ENCODE peak calls at places on chromosomes 13 and 19, in seven cellular contexts. One of them, this sample, is unnamed.
A peak's percentile ranks its signal among the peaks of the same experiment; 100 is the strongest.

GRCh38 chr13:97313481-97313880 is 91.3 kb downstream of the MBNL2 start:
- DNase-seq in left ventricle myocardium inferior: no peak
- DNase-seq in endodermal cell: no peak
- DNase-seq in CD8-positive, alpha-beta memory T cell: no peak
- DNase-seq in colonic mucosa: no peak
- DNase-seq in right cardiac atrium: no peak
- DNase-seq in caudate nucleus: no peak
- DNase-seq in this sample: no peak

GRCh38 chr13:32023698-32024097 is 7.9 kb upstream of the FRY start:
- DNase-seq in left ventricle myocardium inferior: no peak
- DNase-seq in endodermal cell: no peak
- DNase-seq in CD8-positive, alpha-beta memory T cell: no peak
- DNase-seq in colonic mucosa: no peak
- DNase-seq in right cardiac atrium: no peak
- DNase-seq in caudate nucleus: no peak
- DNase-seq in this sample: no peak

GRCh38 chr13:44810067-44810840 is 179.0 kb downstream of the NUFIP1 start:
- DNase-seq in left ventricle myocardium inferior: no peak
- DNase-seq in endodermal cell: no peak
- DNase-seq in CD8-positive, alpha-beta memory T cell: no peak
- DNase-seq in colonic mucosa: peak; percentile 64
- DNase-seq in right cardiac atrium: peak; percentile 65
- DNase-seq in caudate nucleus: no peak
- DNase-seq in this sample: no peak

GRCh38 chr13:53343345-53343744 is 314.7 kb downstream of the OLFM4 start:
- DNase-seq in left ventricle myocardium inferior: no peak
- DNase-seq in endodermal cell: peak; percentile 91
- DNase-seq in CD8-positive, alpha-beta memory T cell: no peak
- DNase-seq in colonic mucosa: no peak
- DNase-seq in right cardiac atrium: no peak
- DNase-seq in caudate nucleus: no peak
- DNase-seq in this sample: no peak

GRCh38 chr19:35565016-35565856 is 1.8 kb upstream of the ATP4A start:
- DNase-seq in left ventricle myocardium inferior: no peak
- DNase-seq in endodermal cell: no peak
- DNase-seq in CD8-positive, alpha-beta memory T cell: no peak
- DNase-seq in colonic mucosa: no peak
- DNase-seq in right cardiac atrium: no peak
- DNase-seq in caudate nucleus: no peak
- DNase-seq in this sample: no peak

GRCh38 chr13:45119469-45119989 is 781 bp upstream of the GTF2F2 start:
- DNase-seq in left ventricle myocardium inferior: no peak
- DNase-seq in endodermal cell: peak; percentile 55
- DNase-seq in CD8-positive, alpha-beta memory T cell: peak; percentile 54
- DNase-seq in colonic mucosa: peak; percentile 42
- DNase-seq in right cardiac atrium: no peak
- DNase-seq in caudate nucleus: peak; percentile 31
- DNase-seq in this sample: no peak

GRCh38 chr13:107969551-107969950 is 245.8 kb downstream of the LIG4 start:
- DNase-seq in left ventricle myocardium inferior: no peak
- DNase-seq in endodermal cell: no peak
- DNase-seq in CD8-positive, alpha-beta memory T cell: no peak
- DNase-seq in colonic mucosa: no peak
- DNase-seq in right cardiac atrium: no peak
- DNase-seq in caudate nucleus: no peak
- DNase-seq in this sample: no peak

GRCh38 chr13:49935171-49936084 is 712 bp downstream of the SPRYD7 start:
- DNase-seq in left ventricle myocardium inferior: peak; percentile 36
- DNase-seq in endodermal cell: peak; percentile 85
- DNase-seq in CD8-positive, alpha-beta memory T cell: peak; percentile 22
- DNase-seq in colonic mucosa: peak; percentile 67
- DNase-seq in right cardiac atrium: no peak
- DNase-seq in caudate nucleus: peak; percentile 63
- DNase-seq in this sample: no peak

GRCh38 chr13:35157143-35157755 is 215.2 kb downstream of the NBEA start:
- DNase-seq in left ventricle myocardium inferior: no peak
- DNase-seq in endodermal cell: peak; percentile 57
- DNase-seq in CD8-positive, alpha-beta memory T cell: no peak
- DNase-seq in colonic mucosa: peak; percentile 47
- DNase-seq in right cardiac atrium: no peak
- DNase-seq in caudate nucleus: no peak
- DNase-seq in this sample: no peak

GRCh38 chr19:5588906-5589676 is 21.3 kb upstream of the TINCR start:
- DNase-seq in left ventricle myocardium inferior: no peak
- DNase-seq in endodermal cell: peak; percentile 75
- DNase-seq in CD8-positive, alpha-beta memory T cell: no peak
- DNase-seq in colonic mucosa: no peak
- DNase-seq in right cardiac atrium: no peak
- DNase-seq in caudate nucleus: no peak
- DNase-seq in this sample: no peak

GRCh38 chr13:21590231-21590630 is 13.7 kb downstream of the MICU2 start:
- DNase-seq in left ventricle myocardium inferior: no peak
- DNase-seq in endodermal cell: no peak
- DNase-seq in CD8-positive, alpha-beta memory T cell: no peak
- DNase-seq in colonic mucosa: no peak
- DNase-seq in right cardiac atrium: no peak
- DNase-seq in caudate nucleus: no peak
- DNase-seq in this sample: no peak

GRCh38 chr19:1606138-1606651 is 933 bp upstream of the UQCR11 start:
- DNase-seq in left ventricle myocardium inferior: no peak
- DNase-seq in endodermal cell: no peak
- DNase-seq in CD8-positive, alpha-beta memory T cell: no peak
- DNase-seq in colonic mucosa: no peak
- DNase-seq in right cardiac atrium: no peak
- DNase-seq in caudate nucleus: no peak
- DNase-seq in this sample: no peak

GRCh38 chr19:52086481-52086880 is 9.1 kb downstream of the ZNF841 start:
- DNase-seq in left ventricle myocardium inferior: no peak
- DNase-seq in endodermal cell: no peak
- DNase-seq in CD8-positive, alpha-beta memory T cell: no peak
- DNase-seq in colonic mucosa: no peak
- DNase-seq in right cardiac atrium: no peak
- DNase-seq in caudate nucleus: no peak
- DNase-seq in this sample: no peak

GRCh38 chr13:49587311-49587847 is 2.0 kb upstream of the RCBTB1 start:
- DNase-seq in left ventricle myocardium inferior: no peak
- DNase-seq in endodermal cell: no peak
- DNase-seq in CD8-positive, alpha-beta memory T cell: no peak
- DNase-seq in colonic mucosa: no peak
- DNase-seq in right cardiac atrium: no peak
- DNase-seq in caudate nucleus: no peak
- DNase-seq in this sample: no peak

GRCh38 chr13:102847272-102848234 is 1.7 kb downstream of the ERCC5 start:
- DNase-seq in left ventricle myocardium inferior: no peak
- DNase-seq in endodermal cell: no peak
- DNase-seq in CD8-positive, alpha-beta memory T cell: no peak
- DNase-seq in colonic mucosa: no peak
- DNase-seq in right cardiac atrium: no peak
- DNase-seq in caudate nucleus: no peak
- DNase-seq in this sample: no peak

GRCh38 chr13:52356327-52356726 is 49.6 kb downstream of the THSD1 start:
- DNase-seq in left ventricle myocardium inferior: no peak
- DNase-seq in endodermal cell: no peak
- DNase-seq in CD8-positive, alpha-beta memory T cell: no peak
- DNase-seq in colonic mucosa: no peak
- DNase-seq in right cardiac atrium: no peak
- DNase-seq in caudate nucleus: no peak
- DNase-seq in this sample: no peak

GRCh38 chr19:50542825-50543428 is 25.3 kb downstream of the LRRC4B start:
- DNase-seq in left ventricle myocardium inferior: no peak
- DNase-seq in endodermal cell: peak; percentile 52
- DNase-seq in CD8-positive, alpha-beta memory T cell: no peak
- DNase-seq in colonic mucosa: no peak
- DNase-seq in right cardiac atrium: no peak
- DNase-seq in caudate nucleus: no peak
- DNase-seq in this sample: no peak

GRCh38 chr19:7928334-7928706 is 2.4 kb upstream of the CTXN1 start:
- DNase-seq in left ventricle myocardium inferior: no peak
- DNase-seq in endodermal cell: no peak
- DNase-seq in CD8-positive, alpha-beta memory T cell: no peak
- DNase-seq in colonic mucosa: no peak
- DNase-seq in right cardiac atrium: peak; percentile 69
- DNase-seq in caudate nucleus: peak; percentile 14
- DNase-seq in this sample: no peak

GRCh38 chr13:51797664-51798488 is 6.1 kb downstream of the DHRS12 start:
- DNase-seq in left ventricle myocardium inferior: no peak
- DNase-seq in endodermal cell: peak; percentile 91
- DNase-seq in CD8-positive, alpha-beta memory T cell: peak; percentile 29
- DNase-seq in colonic mucosa: peak; percentile 42
- DNase-seq in right cardiac atrium: no peak
- DNase-seq in caudate nucleus: peak; percentile 27
- DNase-seq in this sample: no peak

GRCh38 chr19:4172861-4173473 is 9.4 kb downstream of the SIRT6 start:
- DNase-seq in left ventricle myocardium inferior: peak; percentile 47
- DNase-seq in endodermal cell: peak; percentile 95
- DNase-seq in CD8-positive, alpha-beta memory T cell: peak; percentile 67
- DNase-seq in colonic mucosa: peak; percentile 82
- DNase-seq in right cardiac atrium: peak; percentile 88
- DNase-seq in caudate nucleus: no peak
- DNase-seq in this sample: no peak

GRCh38 chr19:17394891-17395415 is 957 bp upstream of the CCDC194 start:
- DNase-seq in left ventricle myocardium inferior: peak; percentile 68
- DNase-seq in endodermal cell: peak; percentile 89
- DNase-seq in CD8-positive, alpha-beta memory T cell: no peak
- DNase-seq in colonic mucosa: peak; percentile 78
- DNase-seq in right cardiac atrium: peak; percentile 88
- DNase-seq in caudate nucleus: no peak
- DNase-seq in this sample: no peak
- H3K27ac ChIP-seq in left ventricle myocardium inferior: peak overlapping the region; percentile 18
- H3K27ac ChIP-seq in endodermal cell: peak overlapping the region; percentile 49
- H3K27ac ChIP-seq in CD8-positive, alpha-beta memory T cell: no peak overlapping the region
- H3K27ac ChIP-seq in colonic mucosa: no peak overlapping the region
- H3K27ac ChIP-seq in right cardiac atrium: no peak overlapping the region
- H3K27ac ChIP-seq in caudate nucleus: no peak overlapping the region
- H3K27ac ChIP-seq in this sample: no peak overlapping the region

DNA sequence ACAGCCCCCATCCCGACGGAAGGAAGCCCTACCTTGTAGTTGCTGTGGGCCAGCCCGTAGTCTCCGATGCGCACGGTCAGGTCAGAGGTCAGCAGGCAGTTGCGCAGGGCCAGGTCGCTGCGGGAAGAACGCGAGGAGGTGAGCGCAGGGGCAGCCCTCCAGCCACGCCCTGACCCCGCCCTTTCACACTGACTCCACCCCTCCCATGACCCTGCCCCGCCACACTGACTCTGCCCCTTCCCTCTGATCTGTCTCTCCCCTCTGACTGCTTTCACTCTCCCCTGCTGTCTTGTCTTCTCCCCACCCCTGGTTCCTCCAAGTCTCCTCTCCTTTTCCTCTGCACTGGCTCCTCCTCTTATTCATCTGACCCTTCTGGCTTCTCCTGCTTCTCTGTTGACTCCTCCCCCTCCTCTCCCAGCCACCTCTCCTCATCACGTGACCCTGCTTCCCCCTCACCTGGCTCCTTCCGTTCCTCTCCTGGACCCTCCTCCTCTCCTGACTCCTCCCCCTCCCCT is 10.1 kb downstream of the LMTK3 start:
- DNase-seq in left ventricle myocardium inferior: no peak
- DNase-seq in endodermal cell: no peak
- DNase-seq in CD8-positive, alpha-beta memory T cell: no peak
- DNase-seq in colonic mucosa: peak; percentile 77
- DNase-seq in right cardiac atrium: peak; percentile 62
- DNase-seq in caudate nucleus: no peak
- DNase-seq in this sample: no peak
- H3K27ac ChIP-seq in left ventricle myocardium inferior: no peak overlapping the region
- H3K27ac ChIP-seq in endodermal cell: no peak overlapping the region
- H3K27ac ChIP-seq in CD8-positive, alpha-beta memory T cell: peak overlapping the region; percentile 51
- H3K27ac ChIP-seq in colonic mucosa: peak overlapping the region; percentile 17
- H3K27ac ChIP-seq in right cardiac atrium: no peak overlapping the region
- H3K27ac ChIP-seq in caudate nucleus: no peak overlapping the region
- H3K27ac ChIP-seq in this sample: no peak overlapping the region

DNA sequence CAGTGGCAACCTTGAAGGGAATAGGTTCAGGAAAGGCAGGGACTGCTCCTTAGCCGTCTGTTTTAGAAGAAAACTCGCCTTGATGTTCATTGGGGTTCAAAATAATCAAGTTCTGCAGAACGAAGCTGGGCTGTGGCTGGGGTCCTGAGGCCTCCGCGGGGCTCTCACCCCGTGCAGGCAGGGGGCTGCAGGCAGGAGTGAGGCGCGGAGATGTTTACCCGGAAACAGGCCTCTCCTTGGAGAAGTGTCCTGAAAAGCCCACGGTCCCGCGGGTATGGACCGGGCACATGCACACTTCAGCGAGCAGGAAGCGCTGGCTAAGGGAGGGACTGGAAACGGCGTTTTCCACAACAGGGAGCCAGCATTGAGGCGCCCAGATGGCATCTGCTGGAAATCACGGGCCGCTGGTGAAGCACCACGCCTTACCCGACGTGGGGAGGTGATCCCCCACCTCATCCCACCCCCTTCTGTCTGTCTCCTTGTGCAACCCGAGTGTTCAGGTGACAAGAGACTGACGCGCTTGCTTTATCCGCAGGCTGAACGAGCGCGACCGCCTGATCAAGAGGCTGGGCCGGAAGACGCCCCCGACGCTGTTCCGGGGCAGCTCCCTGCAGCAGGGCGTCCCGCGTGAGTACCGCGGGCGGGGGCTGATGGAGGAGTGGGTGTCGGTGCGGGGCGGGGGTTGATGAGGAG is 39.7 kb downstream of the SHISA2 start:
- DNase-seq in left ventricle myocardium inferior: no peak
- DNase-seq in endodermal cell: no peak
- DNase-seq in CD8-positive, alpha-beta memory T cell: peak; percentile 48
- DNase-seq in colonic mucosa: no peak
- DNase-seq in right cardiac atrium: peak; percentile 72
- DNase-seq in caudate nucleus: no peak
- DNase-seq in this sample: no peak
- H3K27ac ChIP-seq in left ventricle myocardium inferior: no peak overlapping the region
- H3K27ac ChIP-seq in endodermal cell: no peak overlapping the region
- H3K27ac ChIP-seq in CD8-positive, alpha-beta memory T cell: peak overlapping the region; percentile 28
- H3K27ac ChIP-seq in colonic mucosa: no peak overlapping the region
- H3K27ac ChIP-seq in right cardiac atrium: no peak overlapping the region
- H3K27ac ChIP-seq in caudate nucleus: no peak overlapping the region
- H3K27ac ChIP-seq in this sample: no peak overlapping the region

DNA sequence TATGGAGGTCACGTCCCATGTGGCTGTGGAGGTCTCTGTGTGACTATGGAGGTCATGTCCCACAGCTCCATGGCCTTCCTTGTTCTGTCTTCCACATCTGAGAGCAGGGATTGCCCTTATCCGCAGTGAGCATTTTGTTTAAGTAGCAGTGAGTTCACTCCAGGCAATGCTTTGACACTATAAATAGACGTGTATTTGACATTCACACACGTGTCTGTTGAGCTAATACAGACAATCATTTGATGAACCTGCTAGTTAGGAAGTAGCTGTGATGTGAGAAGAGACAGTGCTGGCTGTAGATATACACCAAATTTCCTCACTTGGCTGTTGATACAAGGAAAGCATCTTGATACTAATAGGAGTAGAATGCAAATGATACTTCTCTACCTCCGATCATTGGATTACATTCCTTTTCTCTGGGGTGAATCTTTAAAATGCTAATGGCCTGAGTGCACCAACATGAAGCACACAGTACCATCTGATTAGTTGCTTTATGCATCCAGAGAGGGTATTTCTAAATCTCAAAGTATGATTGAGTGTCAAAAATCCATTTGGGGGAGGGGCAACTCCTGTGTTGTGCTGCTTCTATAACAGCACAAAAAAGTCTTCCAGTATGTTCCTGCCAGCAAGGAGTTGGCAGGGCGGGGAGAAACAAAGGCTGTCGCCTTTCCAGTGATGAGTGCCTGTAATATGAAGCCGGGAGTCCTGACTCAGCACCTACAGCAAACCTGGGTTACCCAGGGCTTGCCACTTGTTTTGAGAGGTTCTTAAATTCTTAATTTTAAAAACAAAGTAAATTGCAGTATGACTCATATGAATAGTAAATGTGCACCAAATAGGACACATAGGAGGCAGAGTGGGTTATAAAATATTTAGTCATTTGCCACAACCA is 7.0 kb downstream of the CUL4A start:
- DNase-seq in left ventricle myocardium inferior: peak; percentile 47
- DNase-seq in endodermal cell: peak; percentile 74
- DNase-seq in CD8-positive, alpha-beta memory T cell: no peak
- DNase-seq in colonic mucosa: peak; percentile 40
- DNase-seq in right cardiac atrium: peak; percentile 75
- DNase-seq in caudate nucleus: no peak
- DNase-seq in this sample: no peak
- H3K27ac ChIP-seq in left ventricle myocardium inferior: peak overlapping the region; percentile 100
- H3K27ac ChIP-seq in endodermal cell: peak overlapping the region; percentile 69
- H3K27ac ChIP-seq in CD8-positive, alpha-beta memory T cell: no peak overlapping the region
- H3K27ac ChIP-seq in colonic mucosa: no peak overlapping the region
- H3K27ac ChIP-seq in right cardiac atrium: peak overlapping the region; percentile 67
- H3K27ac ChIP-seq in caudate nucleus: peak overlapping the region; percentile 58
- H3K27ac ChIP-seq in this sample: no peak overlapping the region

This sample was measured in thoracic aorta.